ENCODE peak calls at places on chromosome 21, in four cellular contexts. D is cardiac septum; Z is stomach; S is stimulated activated CD8-positive, alpha-beta memory T cell treated with anti-CD3 and anti-CD28 coated beads, Interleukin-7, amount 100 ng/mL, for 1 hour. B is an unnamed sample.

GRCh38 chr21:37044643-37045042 is 28.2 kb downstream of the PIGP start:
- DNase-seq in D (no peak), Z (no peak), S (no peak), B (no peak)

GRCh38 chr21:18041012-18041411 is 203.6 kb upstream of the CHODL start:
- DNase-seq in D (no peak), Z (no peak), S (no peak), B (no peak)

GRCh38 chr21:44708866-44709425 is 2.4 kb downstream of the TSPEAR start:
- DNase-seq in D (no peak), Z (peak), S (no peak), B (no peak)

GRCh38 chr21:28832013-28832714 is 160.5 kb downstream of the LTN1 start:
- DNase-seq in D (no peak), Z (no peak), S (no peak), B (no peak)

GRCh38 chr21:45557611-45558043 is 15.4 kb upstream of the SLC19A1 start:
- DNase-seq in D (peak), Z (no peak), S (no peak), B (no peak)

GRCh38 chr21:32389337-32390015 is 3.3 kb downstream of the URB1 start:
- DNase-seq in D (no peak), Z (no peak), S (no peak), B (no peak)

GRCh38 chr21:37072239-37072987 is 458 bp downstream of the PIGP start:
- DNase-seq in D (peak), Z (peak), S (no peak), B (peak)

GRCh38 chr21:26842976-26843911 is 2.0 kb downstream of the ADAMTS1 start:
- DNase-seq in D (peak), Z (peak), S (no peak), B (no peak)

GRCh38 chr21:46423546-46424061 is 35.1 kb upstream of the DIP2A start:
- DNase-seq in D (no peak), Z (no peak), S (no peak), B (peak)

GRCh38 chr21:31410763-31411278 is 66.8 kb upstream of the TIAM1 start:
- DNase-seq in D (no peak), Z (no peak), S (no peak), B (no peak)

GRCh38 chr21:43853851-43854772 is 10.9 kb upstream of the AGPAT3 start:
- DNase-seq in D (no peak), Z (no peak), S (no peak), B (no peak)

GRCh38 chr21:41962425-41962966 is 8.7 kb upstream of the C2CD2 start:
- DNase-seq in D (no peak), Z (no peak), S (no peak), B (no peak)

B was measured in K562.